ENCODE peak calls at places on chromosomes 2 and 18, in six cellular contexts. One of them, this sample, is unnamed.

GRCh38 chr2:216083464-216084279 is 2.0 kb downstream of the TMEM169 start:
- DNase-seq in PC-3: no peak
- DNase-seq in neural progenitor cell: peak; percentile 87
- DNase-seq in dorsolateral prefrontal cortex: no peak
- DNase-seq in A549: no peak
- DNase-seq in cardiac muscle cell: no peak
- DNase-seq in this sample: no peak

GRCh38 chr18:27206411-27206810 is 21.3 kb upstream of the CHST9 start:
- DNase-seq in PC-3: no peak
- DNase-seq in dorsolateral prefrontal cortex: no peak
- DNase-seq in cardiac muscle cell: no peak
- DNase-seq in A549: no peak
- DNase-seq in neural progenitor cell: no peak
- DNase-seq in this sample: no peak

GRCh38 chr2:222730346-222731065 is 59.0 kb downstream of the MOGAT1 start:
- DNase-seq in neural progenitor cell: no peak
- DNase-seq in cardiac muscle cell: no peak
- DNase-seq in dorsolateral prefrontal cortex: no peak
- DNase-seq in A549: no peak
- DNase-seq in PC-3: no peak
- DNase-seq in this sample: no peak

GRCh38 chr2:9690716-9691498 is 60.1 kb upstream of the YWHAQ start:
- DNase-seq in neural progenitor cell: no peak
- DNase-seq in PC-3: no peak
- DNase-seq in dorsolateral prefrontal cortex: no peak
- DNase-seq in A549: no peak
- DNase-seq in cardiac muscle cell: no peak
- DNase-seq in this sample: no peak

GRCh38 chr2:227407601-227408089 is 19.9 kb upstream of the SCYGR1 start:
- DNase-seq in neural progenitor cell: peak; percentile 44
- DNase-seq in PC-3: no peak
- DNase-seq in A549: peak; percentile 95
- DNase-seq in cardiac muscle cell: no peak
- DNase-seq in dorsolateral prefrontal cortex: no peak
- DNase-seq in this sample: no peak

GRCh38 chr2:65392609-65393008 is 39.8 kb downstream of the SPRED2 start:
- DNase-seq in PC-3: no peak
- DNase-seq in A549: no peak
- DNase-seq in dorsolateral prefrontal cortex: no peak
- DNase-seq in neural progenitor cell: no peak
- DNase-seq in cardiac muscle cell: no peak
- DNase-seq in this sample: no peak

GRCh38 chr2:27118525-27119329 is at the start of gene CGREF1:
- DNase-seq in neural progenitor cell: peak; percentile 62
- DNase-seq in A549: peak; percentile 33
- DNase-seq in cardiac muscle cell: peak; percentile 31
- DNase-seq in PC-3: peak; percentile 20
- DNase-seq in dorsolateral prefrontal cortex: no peak
- DNase-seq in this sample: no peak

GRCh38 chr2:11790228-11790627 is 43.8 kb downstream of the LPIN1 start:
- DNase-seq in A549: no peak
- DNase-seq in neural progenitor cell: no peak
- DNase-seq in cardiac muscle cell: no peak
- DNase-seq in PC-3: no peak
- DNase-seq in dorsolateral prefrontal cortex: no peak
- DNase-seq in this sample: no peak

GRCh38 chr18:79600141-79600540 is 79.5 kb upstream of the CTDP1 start:
- DNase-seq in neural progenitor cell: no peak
- DNase-seq in PC-3: no peak
- DNase-seq in A549: no peak
- DNase-seq in dorsolateral prefrontal cortex: no peak
- DNase-seq in cardiac muscle cell: no peak
- DNase-seq in this sample: peak; percentile 9

GRCh38 chr2:138922973-138923563 is 142.9 kb upstream of the NXPH2 start:
- DNase-seq in neural progenitor cell: peak; percentile 26
- DNase-seq in PC-3: peak; percentile 70
- DNase-seq in cardiac muscle cell: peak; percentile 40
- DNase-seq in dorsolateral prefrontal cortex: no peak
- DNase-seq in A549: peak; percentile 25
- DNase-seq in this sample: no peak

GRCh38 chr18:55839350-55839749 is 251.4 kb upstream of the TCF4 start:
- DNase-seq in dorsolateral prefrontal cortex: no peak
- DNase-seq in neural progenitor cell: no peak
- DNase-seq in A549: no peak
- DNase-seq in cardiac muscle cell: no peak
- DNase-seq in PC-3: peak; percentile 74
- DNase-seq in this sample: no peak

GRCh38 chr2:19020144-19021099 is 338.0 kb downstream of the OSR1 start:
- DNase-seq in dorsolateral prefrontal cortex: no peak
- DNase-seq in A549: no peak
- DNase-seq in PC-3: no peak
- DNase-seq in neural progenitor cell: no peak
- DNase-seq in cardiac muscle cell: no peak
- DNase-seq in this sample: no peak

GRCh38 chr2:69195706-69196105 is 182.7 kb downstream of the ANTXR1 start:
- DNase-seq in dorsolateral prefrontal cortex: no peak
- DNase-seq in A549: no peak
- DNase-seq in PC-3: no peak
- DNase-seq in cardiac muscle cell: no peak
- DNase-seq in neural progenitor cell: no peak
- DNase-seq in this sample: no peak

GRCh38 chr2:233165895-233166661 is 85.4 kb upstream of the ATG16L1 start:
- DNase-seq in neural progenitor cell: no peak
- DNase-seq in A549: peak; percentile 56
- DNase-seq in PC-3: peak; percentile 84
- DNase-seq in cardiac muscle cell: no peak
- DNase-seq in dorsolateral prefrontal cortex: no peak
- DNase-seq in this sample: no peak

GRCh38 chr2:72142743-72143440 is 4.8 kb downstream of the CYP26B1 start:
- DNase-seq in dorsolateral prefrontal cortex: peak; percentile 53
- DNase-seq in A549: no peak
- DNase-seq in PC-3: no peak
- DNase-seq in neural progenitor cell: peak; percentile 85
- DNase-seq in cardiac muscle cell: peak; percentile 79
- DNase-seq in this sample: peak; percentile 62

GRCh38 chr18:71036783-71037182 is 747.9 kb downstream of the SOCS6 start:
- DNase-seq in PC-3: peak; percentile 48
- DNase-seq in cardiac muscle cell: no peak
- DNase-seq in dorsolateral prefrontal cortex: no peak
- DNase-seq in A549: peak; percentile 2
- DNase-seq in neural progenitor cell: no peak
- DNase-seq in this sample: no peak

GRCh38 chr18:3015203-3015590 is 2.3 kb upstream of the LPIN2 start:
- DNase-seq in dorsolateral prefrontal cortex: no peak
- DNase-seq in A549: peak; percentile 52
- DNase-seq in cardiac muscle cell: no peak
- DNase-seq in PC-3: peak; percentile 89
- DNase-seq in neural progenitor cell: no peak
- DNase-seq in this sample: peak; percentile 39

DNA sequence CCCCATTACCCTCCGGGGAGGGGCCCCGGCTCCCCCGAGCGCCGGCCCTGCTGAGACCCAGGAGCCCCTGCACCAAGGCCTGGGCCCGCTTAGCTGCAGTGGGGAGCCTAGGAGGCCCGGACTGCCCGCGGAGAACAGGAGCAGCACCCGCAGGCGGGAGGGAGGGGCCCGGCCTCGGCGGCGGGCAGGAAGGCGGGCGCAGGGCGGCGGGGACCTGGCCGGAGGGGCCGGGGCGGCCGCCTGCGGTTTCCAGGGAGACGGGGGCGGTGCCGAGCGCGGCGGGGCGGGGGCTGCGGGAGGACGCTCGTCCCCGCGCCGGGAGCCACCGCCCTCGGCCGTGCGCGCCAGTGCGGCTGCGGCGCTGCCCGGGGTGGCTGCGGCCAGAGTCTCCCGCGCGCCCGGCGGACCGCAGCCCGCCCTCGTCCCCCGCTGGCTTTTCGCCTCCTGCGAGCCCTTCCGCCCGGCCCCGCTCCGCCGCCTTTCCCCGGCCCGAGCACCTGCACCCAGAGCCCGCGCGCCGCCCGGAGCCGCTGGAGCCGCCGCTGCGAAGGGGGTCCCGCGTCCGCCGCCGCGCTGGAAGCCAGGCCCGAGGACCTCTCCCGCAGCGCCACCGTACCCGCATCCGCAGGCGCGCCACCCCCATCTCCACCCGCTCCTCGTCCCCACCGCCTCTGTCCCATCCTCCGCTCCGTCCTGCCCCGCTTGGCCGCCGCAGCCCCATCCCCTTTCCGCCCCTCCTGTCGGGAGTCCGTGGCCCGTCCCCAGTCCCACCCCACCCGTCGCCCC is 17.2 kb downstream of the GPC1 start:
- DNase-seq in A549: peak; percentile 53
- DNase-seq in dorsolateral prefrontal cortex: peak; percentile 72
- DNase-seq in neural progenitor cell: peak; percentile 91
- DNase-seq in PC-3: peak; percentile 70
- DNase-seq in cardiac muscle cell: peak; percentile 85
- DNase-seq in this sample: peak; percentile 61
- H3K4me3 ChIP-seq in A549: peak overlapping the region; percentile 70
- H3K4me3 ChIP-seq in dorsolateral prefrontal cortex: peak overlapping the region; percentile 71
- H3K4me3 ChIP-seq in neural progenitor cell: peak overlapping the region; percentile 75
- H3K4me3 ChIP-seq in PC-3: peak overlapping the region; percentile 62
- H3K4me3 ChIP-seq in cardiac muscle cell: peak overlapping the region; percentile 65
- H3K4me3 ChIP-seq in this sample: peak overlapping the region; percentile 74

GRCh38 chr2:175030380-175031271 is 25.4 kb upstream of the CHN1 start:
- DNase-seq in dorsolateral prefrontal cortex: no peak
- DNase-seq in A549: peak; percentile 58
- DNase-seq in PC-3: peak; percentile 69
- DNase-seq in neural progenitor cell: peak; percentile 78
- DNase-seq in cardiac muscle cell: peak; percentile 65
- DNase-seq in this sample: peak; percentile 23
- TF ChIP-seq CTCF in dorsolateral prefrontal cortex: peak; percentile 42
- TF ChIP-seq CTCF in A549: peak; percentile 44
- TF ChIP-seq CTCF in PC-3: peak; percentile 66
- TF ChIP-seq CTCF in neural progenitor cell: peak; percentile 56
- TF ChIP-seq CTCF in cardiac muscle cell: peak; percentile 45
- TF ChIP-seq CTCF in this sample: no peak

GRCh38 chr18:45334188-45334587 is 281.1 kb upstream of the SLC14A2 start:
- DNase-seq in cardiac muscle cell: no peak
- DNase-seq in dorsolateral prefrontal cortex: no peak
- DNase-seq in A549: no peak
- DNase-seq in neural progenitor cell: no peak
- DNase-seq in PC-3: no peak
- DNase-seq in this sample: no peak

GRCh38 chr18:45336431-45336830 is 278.8 kb upstream of the SLC14A2 start:
- DNase-seq in A549: no peak
- DNase-seq in PC-3: no peak
- DNase-seq in dorsolateral prefrontal cortex: no peak
- DNase-seq in cardiac muscle cell: no peak
- DNase-seq in neural progenitor cell: no peak
- DNase-seq in this sample: no peak

GRCh38 chr18:45335644-45336043 is 279.6 kb upstream of the SLC14A2 start:
- DNase-seq in A549: no peak
- DNase-seq in cardiac muscle cell: no peak
- DNase-seq in PC-3: peak; percentile 76
- DNase-seq in dorsolateral prefrontal cortex: no peak
- DNase-seq in neural progenitor cell: no peak
- DNase-seq in this sample: no peak

GRCh38 chr18:45330170-45330594 is 285.1 kb upstream of the SLC14A2 start:
- DNase-seq in A549: no peak
- DNase-seq in cardiac muscle cell: no peak
- DNase-seq in PC-3: no peak
- DNase-seq in dorsolateral prefrontal cortex: no peak
- DNase-seq in neural progenitor cell: no peak
- DNase-seq in this sample: no peak

GRCh38 chr18:45332911-45333310 is 282.4 kb upstream of the SLC14A2 start:
- DNase-seq in PC-3: no peak
- DNase-seq in neural progenitor cell: no peak
- DNase-seq in A549: no peak
- DNase-seq in cardiac muscle cell: no peak
- DNase-seq in dorsolateral prefrontal cortex: no peak
- DNase-seq in this sample: no peak
- H3K4me3 ChIP-seq in PC-3: no peak overlapping the region
- H3K4me3 ChIP-seq in neural progenitor cell: no peak overlapping the region
- H3K4me3 ChIP-seq in A549: no peak overlapping the region
- H3K4me3 ChIP-seq in cardiac muscle cell: no peak overlapping the region
- H3K4me3 ChIP-seq in dorsolateral prefrontal cortex: no peak overlapping the region
- H3K4me3 ChIP-seq in this sample: no peak overlapping the region

GRCh38 chr2:48906640-48907039 is 151.1 kb upstream of the LHCGR start:
- DNase-seq in PC-3: no peak
- DNase-seq in neural progenitor cell: no peak
- DNase-seq in A549: no peak
- DNase-seq in dorsolateral prefrontal cortex: no peak
- DNase-seq in cardiac muscle cell: no peak
- DNase-seq in this sample: no peak

GRCh38 chr2:48915884-48916283 is 160.4 kb upstream of the LHCGR start:
- DNase-seq in cardiac muscle cell: no peak
- DNase-seq in dorsolateral prefrontal cortex: no peak
- DNase-seq in PC-3: no peak
- DNase-seq in A549: no peak
- DNase-seq in neural progenitor cell: no peak
- DNase-seq in this sample: no peak

GRCh38 chr2:48914477-48915077 is 159.1 kb upstream of the LHCGR start:
- DNase-seq in cardiac muscle cell: no peak
- DNase-seq in A549: no peak
- DNase-seq in dorsolateral prefrontal cortex: no peak
- DNase-seq in PC-3: no peak
- DNase-seq in neural progenitor cell: no peak
- DNase-seq in this sample: no peak

GRCh38 chr2:48915227-48915626 is 159.7 kb upstream of the LHCGR start:
- DNase-seq in cardiac muscle cell: no peak
- DNase-seq in dorsolateral prefrontal cortex: no peak
- DNase-seq in A549: no peak
- DNase-seq in neural progenitor cell: no peak
- DNase-seq in PC-3: no peak
- DNase-seq in this sample: no peak

GRCh38 chr2:48912110-48912509 is 156.6 kb upstream of the LHCGR start:
- DNase-seq in cardiac muscle cell: peak; percentile 44
- DNase-seq in dorsolateral prefrontal cortex: no peak
- DNase-seq in A549: peak; percentile 19
- DNase-seq in neural progenitor cell: peak; percentile 52
- DNase-seq in PC-3: no peak
- DNase-seq in this sample: no peak
- TF ChIP-seq CTCF in cardiac muscle cell: peak; percentile 32
- TF ChIP-seq CTCF in dorsolateral prefrontal cortex: peak; percentile 40
- TF ChIP-seq CTCF in A549: no peak
- TF ChIP-seq CTCF in neural progenitor cell: peak; percentile 43
- TF ChIP-seq CTCF in PC-3: no peak
- TF ChIP-seq CTCF in this sample: no peak

DNA sequence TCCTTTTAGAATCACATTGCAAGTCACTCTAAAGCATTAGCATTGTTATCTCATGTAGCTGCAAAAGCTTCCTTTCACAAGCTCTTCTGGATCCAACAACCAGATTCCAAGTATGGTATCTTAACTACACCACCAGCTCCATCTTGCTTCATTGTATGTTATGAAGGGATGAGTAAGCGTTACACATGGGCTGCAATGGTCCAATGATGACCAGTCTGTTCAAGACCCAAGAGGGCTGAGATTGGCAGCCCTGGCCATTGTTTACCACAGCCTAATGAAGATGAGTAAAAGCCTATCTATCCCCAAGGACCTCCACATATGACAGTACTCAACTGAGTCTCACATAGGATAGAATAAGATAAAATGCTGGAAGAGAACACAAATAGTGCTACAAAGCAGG is 6.3 kb downstream of the CFLAR start:
- DNase-seq in PC-3: no peak
- DNase-seq in A549: no peak
- DNase-seq in neural progenitor cell: no peak
- DNase-seq in cardiac muscle cell: no peak
- DNase-seq in dorsolateral prefrontal cortex: no peak
- DNase-seq in this sample: no peak
- H3K4me3 ChIP-seq in PC-3: no peak overlapping the region
- H3K4me3 ChIP-seq in A549: no peak overlapping the region
- H3K4me3 ChIP-seq in neural progenitor cell: no peak overlapping the region
- H3K4me3 ChIP-seq in cardiac muscle cell: no peak overlapping the region
- H3K4me3 ChIP-seq in dorsolateral prefrontal cortex: peak overlapping the region; percentile 92
- H3K4me3 ChIP-seq in this sample: no peak overlapping the region